ENCODE peak calls at places on chromosomes 11 and 22, in ten cellular contexts. B is cardiac fibroblast; Z is bronchial epithelial cell; L is CD4-positive, alpha-beta T cell; S is tibial artery; T is SK-N-SH; O is left ventricle myocardium inferior; I is lower leg skin; U is heart left ventricle; F is spleen. G is an unnamed sample.

GRCh38 chr11:126103150-126103549 is 40.5 kb upstream of the CDON start:
- DNase-seq in U (no peak), O (no peak), S (no peak), F (no peak), L (no peak), B (no peak), T (peak; percentile 78), I (no peak), Z (no peak), G (no peak)

GRCh38 chr11:122646549-122647340 is 8.8 kb upstream of the UBASH3B start:
- DNase-seq in L (no peak), F (no peak), I (no peak), S (no peak), O (no peak), Z (peak; percentile 85), B (peak; percentile 81), T (no peak), U (no peak), G (no peak)

GRCh38 chr22:31947296-31947695 is 3.0 kb downstream of the YWHAH start:
- DNase-seq in B (peak; percentile 47), T (no peak), I (no peak), U (no peak), Z (peak; percentile 58), F (no peak), O (no peak), L (no peak), S (no peak), G (no peak)

GRCh38 chr11:111764621-111765020 is 1.6 kb downstream of the PPP2R1B start:
- DNase-seq in B (no peak), L (no peak), I (no peak), Z (no peak), F (no peak), S (no peak), O (no peak), U (no peak), T (no peak), G (no peak)

GRCh38 chr22:20084547-20085413 is 4.7 kb downstream of the DGCR8 start:
- DNase-seq in L (no peak), I (no peak), F (peak; percentile 74), S (peak; percentile 55), Z (peak; percentile 8), U (no peak), T (peak; percentile 88), O (no peak), B (peak; percentile 5), G (no peak)

GRCh38 chr11:20873054-20873453 is 203.7 kb downstream of the NELL1 start:
- DNase-seq in I (no peak), L (no peak), Z (peak; percentile 15), F (no peak), U (no peak), S (no peak), B (no peak), O (no peak), T (peak; percentile 64), G (no peak)

GRCh38 chr22:44181033-44181911 is 547 bp downstream of the PARVG start:
- DNase-seq in Z (no peak), I (no peak), S (no peak), F (peak; percentile 95), L (peak; percentile 36), O (peak; percentile 47), T (no peak), U (no peak), B (no peak), G (peak; percentile 87)

GRCh38 chr11:2214527-2215229 is 43.1 kb upstream of the TH start:
- DNase-seq in B (no peak), L (no peak), I (no peak), Z (no peak), O (no peak), S (no peak), U (peak; percentile 38), F (peak; percentile 51), T (peak; percentile 43), G (peak; percentile 73)

GRCh38 chr11:116606060-116606459 is 166.7 kb downstream of the BUD13 start:
- DNase-seq in U (no peak), L (no peak), S (no peak), T (peak; percentile 51), I (no peak), F (no peak), Z (no peak), O (no peak), B (no peak), G (no peak)

GRCh38 chr11:116603783-116604323 is 168.9 kb downstream of the BUD13 start:
- DNase-seq in O (no peak), T (no peak), S (no peak), Z (no peak), F (no peak), B (no peak), L (no peak), U (no peak), I (no peak), G (no peak)

GRCh38 chr11:116602637-116602942 is 170.2 kb downstream of the BUD13 start:
- DNase-seq in Z (no peak), T (no peak), F (no peak), S (no peak), O (no peak), B (no peak), U (no peak), I (no peak), L (no peak), G (no peak)

GRCh38 chr11:116607027-116607426 is 165.8 kb downstream of the BUD13 start:
- DNase-seq in L (no peak), Z (no peak), S (no peak), O (no peak), B (no peak), T (no peak), I (no peak), F (no peak), U (no peak), G (no peak)

GRCh38 chr11:116605543-116605942 is 167.2 kb downstream of the BUD13 start:
- DNase-seq in Z (peak; percentile 26), I (no peak), F (no peak), T (no peak), O (no peak), L (no peak), S (no peak), B (peak; percentile 16), U (no peak), G (no peak)
- TF ChIP-seq CTCF in Z (peak; percentile 42), I (no peak), F (no peak), T (peak; percentile 49), O (peak; percentile 51), L (no peak), S (no peak), B (peak; percentile 38), U (peak; percentile 24), G (peak; percentile 61)

DNA sequence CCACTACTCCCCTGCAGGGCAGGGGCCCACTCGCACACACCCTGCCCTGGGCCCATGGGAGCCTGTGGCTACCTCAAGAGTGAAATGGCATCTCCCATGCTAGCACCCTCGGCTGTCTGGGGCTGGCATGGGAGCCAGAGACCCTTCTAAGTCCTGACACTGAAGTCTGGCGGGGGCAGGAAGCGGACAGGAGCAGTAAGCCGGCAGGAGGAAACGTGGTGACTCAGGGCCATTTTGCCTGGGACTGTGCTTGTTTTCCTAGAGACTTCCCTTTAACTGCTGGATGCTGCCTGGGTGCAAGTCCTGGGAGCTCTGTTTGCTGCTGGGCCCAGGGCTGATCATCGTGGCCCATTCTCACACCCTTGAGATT is 16.8 kb downstream of the RELT start:
- DNase-seq in U (peak; percentile 56), O (no peak), L (no peak), T (no peak), F (peak; percentile 75), S (no peak), I (no peak), Z (no peak), B (peak; percentile 40), G (no peak)
- TF ChIP-seq CTCF in U (no peak), O (no peak), L (no peak), T (no peak), F (no peak), S (no peak), I (no peak), Z (no peak), B (no peak), G (no peak)

GRCh38 chr22:30648825-30649224 is 13.2 kb downstream of the SLC35E4 start:
- DNase-seq in Z (no peak), S (no peak), L (no peak), T (no peak), I (no peak), U (no peak), O (no peak), F (no peak), B (no peak), G (no peak)

GRCh38 chr22:30646518-30647160 is 11.1 kb downstream of the SLC35E4 start:
- DNase-seq in O (no peak), U (no peak), B (no peak), Z (no peak), F (no peak), S (no peak), I (no peak), T (no peak), L (no peak), G (no peak)

GRCh38 chr22:30650508-30651116 is 15.0 kb downstream of the SLC35E4 start:
- DNase-seq in I (no peak), L (no peak), B (no peak), Z (no peak), T (no peak), U (no peak), F (no peak), S (no peak), O (no peak), G (no peak)

GRCh38 chr22:30647536-30647935 is 12.0 kb downstream of the SLC35E4 start:
- DNase-seq in L (no peak), F (no peak), Z (no peak), T (no peak), S (no peak), I (no peak), U (no peak), O (no peak), B (no peak), G (no peak)

DNA sequence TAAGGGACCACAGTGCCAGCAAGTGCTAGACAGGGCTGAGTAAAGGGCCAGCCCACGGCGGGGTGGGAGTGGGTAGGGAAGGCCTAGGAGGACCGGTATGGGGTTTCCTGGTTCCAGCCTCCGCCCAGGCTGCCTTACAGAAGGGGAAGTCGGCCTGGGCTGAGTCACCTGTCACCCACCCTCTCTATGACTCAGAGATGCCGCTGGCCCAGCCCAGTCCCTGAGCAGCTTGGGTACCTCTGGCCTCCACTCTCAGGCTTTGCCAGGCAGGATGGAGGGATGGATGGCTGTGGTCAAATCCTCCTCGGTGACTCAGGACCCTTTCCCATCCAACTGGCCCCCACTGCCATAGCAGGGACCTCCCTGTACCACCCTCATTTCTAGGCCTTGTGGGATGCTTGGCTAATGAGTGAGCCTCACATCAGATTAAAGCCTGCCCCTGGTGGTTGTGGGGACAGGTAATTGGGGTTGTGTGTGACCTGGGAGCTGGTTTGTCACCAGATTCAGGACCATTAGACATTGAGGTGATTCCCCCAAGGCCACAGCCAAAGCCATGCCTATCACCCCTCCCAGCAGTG is 13.9 kb downstream of the SLC35E4 start:
- DNase-seq in L (no peak), B (peak; percentile 88), U (peak; percentile 66), T (no peak), F (no peak), O (peak; percentile 24), I (peak; percentile 43), Z (peak; percentile 88), S (no peak), G (no peak)
- TF ChIP-seq CTCF in L (no peak), B (peak; percentile 18), U (no peak), T (peak; percentile 44), F (no peak), O (no peak), I (no peak), Z (peak; percentile 24), S (no peak), G (peak; percentile 21)

GRCh38 chr11:706439-706956 is 467 bp downstream of the EPS8L2 start:
- DNase-seq in L (no peak), B (peak; percentile 43), Z (peak; percentile 45), I (no peak), O (no peak), T (no peak), U (peak; percentile 60), S (peak; percentile 80), F (no peak), G (peak; percentile 87)

GRCh38 chr11:705646-706438 is at the start of gene EPS8L2:
- DNase-seq in L (no peak), F (peak; percentile 81), S (peak; percentile 69), U (peak; percentile 67), B (no peak), Z (peak; percentile 35), I (no peak), T (peak; percentile 45), O (no peak), G (peak; percentile 87)

GRCh38 chr11:707817-708420 is 1.9 kb downstream of the EPS8L2 start:
- DNase-seq in B (no peak), Z (no peak), L (no peak), T (peak; percentile 37), U (peak; percentile 54), F (no peak), I (no peak), O (no peak), S (peak; percentile 64), G (peak; percentile 88)

GRCh38 chr11:708511-708910 is 2.5 kb downstream of the EPS8L2 start:
- DNase-seq in B (no peak), I (no peak), Z (no peak), T (peak; percentile 24), F (no peak), L (no peak), S (peak; percentile 59), U (peak; percentile 31), O (no peak), G (peak; percentile 83)

DNA sequence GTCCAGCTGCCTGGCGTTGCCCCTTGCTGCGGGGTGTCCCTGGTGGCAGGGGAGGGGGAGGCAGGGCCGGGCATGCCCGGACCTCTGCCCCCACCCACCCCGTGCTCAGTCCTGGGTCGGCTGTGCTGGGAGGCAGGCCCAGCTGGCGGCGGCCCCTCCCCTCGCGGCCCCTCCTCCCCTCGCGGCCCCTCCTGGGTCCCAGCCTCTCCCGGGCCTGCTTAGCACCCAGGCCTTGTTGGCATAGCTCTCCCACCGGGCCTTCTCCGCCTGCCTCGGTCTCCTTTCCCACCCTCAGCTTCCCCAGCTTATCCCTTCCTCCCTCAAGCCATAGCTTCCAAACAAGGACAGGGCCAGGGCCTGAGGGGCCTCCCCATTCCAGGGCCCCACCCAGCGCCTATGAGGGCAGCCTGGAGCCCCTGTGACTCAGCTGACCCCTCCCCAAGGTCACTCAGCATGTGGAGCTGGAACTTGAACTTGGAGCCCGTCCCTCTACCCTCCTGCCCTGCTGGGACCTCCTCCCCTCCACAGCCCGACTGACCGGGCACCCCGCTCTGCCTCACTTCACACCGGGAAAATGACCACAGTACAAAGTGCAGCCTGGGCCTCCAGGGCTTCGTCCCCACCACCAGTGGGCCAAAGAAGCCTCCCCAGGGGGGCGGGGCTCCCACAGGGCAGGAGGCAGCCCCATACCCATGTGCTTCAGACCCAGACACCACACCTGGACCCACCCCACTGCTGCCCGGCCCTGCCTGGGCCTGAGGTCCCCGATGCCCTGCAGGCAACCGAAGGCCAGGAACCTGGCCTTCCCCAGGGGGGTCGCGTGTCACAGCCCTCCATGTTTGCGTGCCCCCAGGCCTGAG is 1.2 kb downstream of the EPS8L2 start:
- DNase-seq in B (peak; percentile 8), T (peak; percentile 68), U (peak; percentile 62), L (no peak), Z (no peak), F (no peak), S (peak; percentile 79), I (no peak), O (no peak), G (peak; percentile 86)
- TF ChIP-seq CTCF in B (no peak), T (no peak), U (no peak), L (no peak), Z (no peak), F (no peak), S (no peak), I (peak; percentile 31), O (no peak), G (peak; percentile 71)